ENCODE peak calls at places on chromosomes 4 and X, in five cellular contexts. One of them, this sample, is unnamed.

GRCh38 chr4:48223633-48224295 is 45.9 kb downstream of the TEC start:
- DNase-seq in SK-N-SH: no peak
- DNase-seq in neural progenitor cell: no peak
- DNase-seq in MM.1S: no peak
- DNase-seq in GM23248: no peak
- DNase-seq in this sample: no peak

GRCh38 chrX:57915680-57916079 is 5.4 kb upstream of the ZXDA start:
- DNase-seq in neural progenitor cell: no peak
- DNase-seq in MM.1S: no peak
- DNase-seq in SK-N-SH: no peak
- DNase-seq in GM23248: no peak
- DNase-seq in this sample: no peak

GRCh38 chr4:120156115-120156718 is 89.6 kb upstream of the MAD2L1 start:
- DNase-seq in SK-N-SH: peak; percentile 1
- DNase-seq in neural progenitor cell: peak; percentile 75
- DNase-seq in MM.1S: peak; percentile 81
- DNase-seq in GM23248: peak; percentile 60
- DNase-seq in this sample: peak; percentile 79

GRCh38 chrX:31233941-31234496 is 162.2 kb upstream of the FTHL17 start:
- DNase-seq in neural progenitor cell: peak; percentile 55
- DNase-seq in SK-N-SH: no peak
- DNase-seq in MM.1S: no peak
- DNase-seq in GM23248: no peak
- DNase-seq in this sample: no peak

GRCh38 chr4:16785800-16786527 is 112.5 kb downstream of the LDB2 start:
- DNase-seq in GM23248: peak; percentile 46
- DNase-seq in SK-N-SH: no peak
- DNase-seq in neural progenitor cell: peak; percentile 16
- DNase-seq in MM.1S: no peak
- DNase-seq in this sample: peak; percentile 8

GRCh38 chrX:7972586-7972985 is 45.4 kb upstream of the PNPLA4 start:
- DNase-seq in MM.1S: no peak
- DNase-seq in neural progenitor cell: no peak
- DNase-seq in SK-N-SH: no peak
- DNase-seq in GM23248: no peak
- DNase-seq in this sample: no peak

GRCh38 chrX:16282209-16282608 is 114.9 kb downstream of the MAGEB17 start:
- DNase-seq in GM23248: no peak
- DNase-seq in neural progenitor cell: no peak
- DNase-seq in MM.1S: no peak
- DNase-seq in SK-N-SH: no peak
- DNase-seq in this sample: no peak

GRCh38 chr4:40209401-40209800 is 12.6 kb downstream of the RHOH start:
- DNase-seq in MM.1S: no peak
- DNase-seq in GM23248: no peak
- DNase-seq in neural progenitor cell: no peak
- DNase-seq in SK-N-SH: no peak
- DNase-seq in this sample: no peak

GRCh38 chrX:13360146-13360545 is 40.3 kb upstream of the ATXN3L start:
- DNase-seq in neural progenitor cell: no peak
- DNase-seq in GM23248: no peak
- DNase-seq in SK-N-SH: no peak
- DNase-seq in MM.1S: peak; percentile 43
- DNase-seq in this sample: no peak

GRCh38 chrX:18887821-18888205 is 96.1 kb downstream of the PHKA2 start:
- DNase-seq in GM23248: no peak
- DNase-seq in SK-N-SH: no peak
- DNase-seq in MM.1S: no peak
- DNase-seq in neural progenitor cell: no peak
- DNase-seq in this sample: no peak

GRCh38 chr4:138392751-138393308 is 150.7 kb upstream of the SLC7A11 start:
- DNase-seq in MM.1S: no peak
- DNase-seq in GM23248: no peak
- DNase-seq in neural progenitor cell: no peak
- DNase-seq in SK-N-SH: no peak
- DNase-seq in this sample: no peak

GRCh38 chr4:142645478-142646108 is 200.5 kb downstream of the INPP4B start:
- DNase-seq in GM23248: no peak
- DNase-seq in MM.1S: peak; percentile 8
- DNase-seq in SK-N-SH: no peak
- DNase-seq in neural progenitor cell: no peak
- DNase-seq in this sample: no peak

GRCh38 chr4:73080789-73081188 is 11.3 kb upstream of the COX18 start:
- DNase-seq in SK-N-SH: peak; percentile 37
- DNase-seq in GM23248: peak; percentile 13
- DNase-seq in neural progenitor cell: no peak
- DNase-seq in MM.1S: no peak
- DNase-seq in this sample: no peak

GRCh38 chrX:69182818-69183375 is 17.6 kb upstream of the PJA1 start:
- DNase-seq in SK-N-SH: no peak
- DNase-seq in neural progenitor cell: no peak
- DNase-seq in GM23248: peak; percentile 16
- DNase-seq in MM.1S: no peak
- DNase-seq in this sample: no peak

GRCh38 chr4:39576268-39576667 is 49.0 kb upstream of the UGDH start:
- DNase-seq in GM23248: peak; percentile 29
- DNase-seq in MM.1S: no peak
- DNase-seq in SK-N-SH: no peak
- DNase-seq in neural progenitor cell: no peak
- DNase-seq in this sample: no peak

GRCh38 chr4:113790478-113790877 is 28.9 kb upstream of the CAMK2D start:
- DNase-seq in GM23248: no peak
- DNase-seq in SK-N-SH: no peak
- DNase-seq in MM.1S: no peak
- DNase-seq in neural progenitor cell: no peak
- DNase-seq in this sample: no peak

GRCh38 chrX:24395775-24396174 is 35.3 kb downstream of the SUPT20HL1 start:
- DNase-seq in MM.1S: peak; percentile 57
- DNase-seq in neural progenitor cell: peak; percentile 78
- DNase-seq in SK-N-SH: peak; percentile 54
- DNase-seq in GM23248: peak; percentile 80
- DNase-seq in this sample: peak; percentile 88

GRCh38 chrX:132491191-132491590 is 2.4 kb upstream of the MBNL3 start:
- DNase-seq in MM.1S: peak; percentile 63
- DNase-seq in neural progenitor cell: no peak
- DNase-seq in SK-N-SH: no peak
- DNase-seq in GM23248: no peak
- DNase-seq in this sample: peak; percentile 19

GRCh38 chrX:153775631-153776595 is 4.9 kb upstream of the SRPK3 start:
- DNase-seq in GM23248: no peak
- DNase-seq in MM.1S: no peak
- DNase-seq in SK-N-SH: peak; percentile 27
- DNase-seq in neural progenitor cell: no peak
- DNase-seq in this sample: no peak

GRCh38 chr4:186844059-186844681 is 120.5 kb upstream of the FAT1 start:
- DNase-seq in MM.1S: peak; percentile 18
- DNase-seq in GM23248: peak; percentile 71
- DNase-seq in neural progenitor cell: peak; percentile 86
- DNase-seq in SK-N-SH: no peak
- DNase-seq in this sample: peak; percentile 25

GRCh38 chr4:113169368-113169767 is 119.9 kb downstream of the ANK2 start:
- DNase-seq in SK-N-SH: no peak
- DNase-seq in MM.1S: no peak
- DNase-seq in GM23248: no peak
- DNase-seq in neural progenitor cell: peak; percentile 56
- DNase-seq in this sample: no peak

GRCh38 chr4:85953651-85954018 is 406.2 kb downstream of the MAPK10 start:
- DNase-seq in MM.1S: no peak
- DNase-seq in neural progenitor cell: no peak
- DNase-seq in SK-N-SH: no peak
- DNase-seq in GM23248: peak; percentile 88
- DNase-seq in this sample: peak; percentile 32

GRCh38 chrX:54921427-54922021 is 900 bp downstream of the TRO start:
- DNase-seq in MM.1S: peak; percentile 60
- DNase-seq in neural progenitor cell: peak; percentile 92
- DNase-seq in GM23248: peak; percentile 85
- DNase-seq in SK-N-SH: peak; percentile 83
- DNase-seq in this sample: peak; percentile 86

GRCh38 chr4:36337665-36338064 is 56.2 kb downstream of the DTHD1 start:
- DNase-seq in SK-N-SH: no peak
- DNase-seq in GM23248: no peak
- DNase-seq in neural progenitor cell: no peak
- DNase-seq in MM.1S: no peak
- DNase-seq in this sample: no peak

GRCh38 chr4:25914670-25915358 is 794 bp downstream of the SMIM20 start:
- DNase-seq in GM23248: peak; percentile 55
- DNase-seq in SK-N-SH: peak; percentile 28
- DNase-seq in MM.1S: no peak
- DNase-seq in neural progenitor cell: no peak
- DNase-seq in this sample: no peak

GRCh38 chr4:173076903-173077629 is 91.5 kb upstream of the GALNT7 start:
- DNase-seq in MM.1S: no peak
- DNase-seq in neural progenitor cell: no peak
- DNase-seq in GM23248: peak; percentile 16
- DNase-seq in SK-N-SH: no peak
- DNase-seq in this sample: no peak

GRCh38 chr4:7326306-7326692 is 108.4 kb downstream of the PSAPL1 start:
- DNase-seq in MM.1S: no peak
- DNase-seq in SK-N-SH: no peak
- DNase-seq in GM23248: no peak
- DNase-seq in neural progenitor cell: no peak
- DNase-seq in this sample: no peak

GRCh38 chrX:140860718-140861117 is 141.7 kb upstream of the SPANXB1 start:
- DNase-seq in MM.1S: no peak
- DNase-seq in neural progenitor cell: no peak
- DNase-seq in SK-N-SH: no peak
- DNase-seq in GM23248: no peak
- DNase-seq in this sample: no peak

GRCh38 chrX:123975180-123975579 is 13.7 kb downstream of the STAG2 start:
- DNase-seq in neural progenitor cell: no peak
- DNase-seq in GM23248: peak; percentile 65
- DNase-seq in SK-N-SH: no peak
- DNase-seq in MM.1S: no peak
- DNase-seq in this sample: no peak

DNA sequence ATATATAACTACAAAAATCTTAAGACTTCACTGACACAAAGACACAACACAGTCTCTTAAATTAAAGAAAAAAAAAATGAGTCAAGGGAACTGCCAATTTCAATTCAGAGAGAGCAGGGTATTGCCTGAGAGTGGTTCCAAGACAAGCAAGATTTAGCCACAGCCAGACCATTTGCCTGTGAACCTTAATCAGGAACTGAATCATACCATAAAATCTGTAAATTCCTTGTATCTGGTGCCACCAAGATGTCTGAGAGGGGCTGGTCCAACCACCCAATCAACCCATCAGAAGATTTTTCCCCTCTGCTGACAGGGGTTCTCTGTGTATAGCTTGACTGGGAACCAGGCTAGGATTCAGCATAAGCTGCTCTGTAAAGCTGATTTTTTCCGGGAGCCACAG is 159.2 kb downstream of the CPEB2 start:
- DNase-seq in SK-N-SH: no peak
- DNase-seq in GM23248: no peak
- DNase-seq in MM.1S: no peak
- DNase-seq in neural progenitor cell: no peak
- DNase-seq in this sample: no peak
- H3K4me3 ChIP-seq in SK-N-SH: no peak overlapping the region
- H3K4me3 ChIP-seq in GM23248: no peak overlapping the region
- H3K4me3 ChIP-seq in MM.1S: no peak overlapping the region
- H3K4me3 ChIP-seq in neural progenitor cell: no peak overlapping the region
- H3K4me3 ChIP-seq in this sample: no peak overlapping the region

DNA sequence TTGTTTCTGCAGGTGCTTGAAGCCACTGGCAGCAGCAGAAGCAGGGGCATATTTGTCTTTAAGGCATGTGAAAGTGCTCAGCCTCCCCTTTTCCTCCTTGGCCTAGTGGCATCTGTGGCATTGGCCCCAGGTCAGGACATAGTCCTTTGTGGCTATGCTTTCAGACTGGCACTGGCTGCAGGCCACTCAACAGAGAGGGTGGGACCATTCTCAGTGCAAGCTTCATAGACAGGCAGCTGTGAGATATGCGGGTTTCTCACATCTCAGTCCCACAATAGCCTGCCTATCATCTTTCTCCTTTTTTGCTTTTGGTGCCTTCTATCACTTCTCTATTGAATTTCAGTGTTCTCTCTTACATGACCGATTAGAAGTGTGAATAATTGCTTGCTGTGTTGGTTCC is 104.8 kb downstream of the ACTRT1 start:
- DNase-seq in SK-N-SH: no peak
- DNase-seq in MM.1S: no peak
- DNase-seq in neural progenitor cell: no peak
- DNase-seq in GM23248: no peak
- DNase-seq in this sample: no peak
- TF ChIP-seq EZH2phosphoT487 in SK-N-SH: no peak
- TF ChIP-seq EZH2phosphoT487 in MM.1S: no peak
- TF ChIP-seq EZH2phosphoT487 in neural progenitor cell: no peak
- TF ChIP-seq EZH2phosphoT487 in GM23248: no peak
- TF ChIP-seq EZH2phosphoT487 in this sample: no peak

DNA sequence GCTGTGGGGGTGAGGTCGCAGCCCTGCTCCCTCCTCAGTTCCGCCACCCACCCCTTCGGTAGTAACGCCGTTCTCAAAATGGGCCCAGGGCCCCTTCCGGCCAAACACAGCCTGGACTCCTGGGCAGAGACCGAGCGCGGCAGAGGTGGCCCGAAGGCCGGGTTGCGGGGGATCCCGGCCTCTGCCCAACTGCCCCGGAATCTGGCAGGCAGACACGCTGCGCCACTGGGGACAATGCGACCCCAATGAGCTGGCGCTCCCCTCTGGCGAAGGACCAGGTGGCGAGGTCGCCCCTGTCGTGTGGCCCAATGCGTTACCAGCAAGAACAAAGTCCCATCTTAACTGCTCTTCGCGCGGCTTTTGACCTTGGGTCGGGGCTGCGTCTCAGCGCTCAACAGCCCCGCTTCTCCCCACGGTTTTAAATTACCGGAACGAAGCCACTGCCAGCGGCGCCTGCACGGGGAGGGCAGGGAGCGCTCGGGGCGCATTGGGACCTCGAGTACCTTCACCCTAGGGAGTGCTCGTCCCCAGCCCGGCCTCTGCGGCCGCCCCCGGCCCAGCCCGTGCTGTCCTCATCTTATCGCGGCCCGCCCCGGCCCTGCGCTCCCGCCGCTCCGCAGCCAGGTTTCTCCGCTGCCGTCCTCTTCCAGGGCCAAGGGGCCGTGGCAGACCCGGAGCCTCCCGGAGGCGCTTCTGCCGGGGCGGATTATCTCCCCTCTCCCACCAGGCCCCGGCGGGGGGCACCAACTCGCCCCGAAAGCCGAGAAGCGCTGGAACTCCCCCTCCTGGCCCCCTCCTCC is 22.2 kb upstream of the HMX1 start:
- DNase-seq in SK-N-SH: no peak
- DNase-seq in GM23248: no peak
- DNase-seq in neural progenitor cell: peak; percentile 79
- DNase-seq in MM.1S: no peak
- DNase-seq in this sample: no peak
- H3K4me3 ChIP-seq in SK-N-SH: no peak overlapping the region
- H3K4me3 ChIP-seq in GM23248: no peak overlapping the region
- H3K4me3 ChIP-seq in neural progenitor cell: peak overlapping the region; percentile 39
- H3K4me3 ChIP-seq in MM.1S: no peak overlapping the region
- H3K4me3 ChIP-seq in this sample: no peak overlapping the region

DNA sequence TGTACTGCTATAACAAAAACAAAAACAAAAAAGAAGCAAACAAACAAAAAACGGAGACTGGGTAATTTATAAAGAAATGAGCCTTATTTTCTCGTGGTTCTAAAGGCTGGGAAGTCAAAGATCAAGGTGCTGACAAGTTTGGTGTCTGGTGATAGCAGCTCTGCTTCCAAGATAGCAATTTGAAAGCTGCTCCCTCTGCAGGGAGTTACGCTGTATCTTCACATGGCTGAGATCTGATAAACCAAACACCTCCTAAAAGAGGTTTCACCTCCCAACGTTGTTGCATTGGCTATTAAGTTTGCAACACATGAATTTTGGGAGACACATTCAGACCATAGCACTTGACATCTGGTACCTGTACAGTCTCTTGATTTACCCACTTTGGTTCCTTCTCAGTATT is 854.2 kb downstream of the CENPC start:
- DNase-seq in MM.1S: no peak
- DNase-seq in neural progenitor cell: peak; percentile 12
- DNase-seq in SK-N-SH: no peak
- DNase-seq in GM23248: no peak
- DNase-seq in this sample: no peak
- TF ChIP-seq EZH2phosphoT487 in MM.1S: no peak
- TF ChIP-seq EZH2phosphoT487 in neural progenitor cell: no peak
- TF ChIP-seq EZH2phosphoT487 in SK-N-SH: no peak
- TF ChIP-seq EZH2phosphoT487 in GM23248: no peak
- TF ChIP-seq EZH2phosphoT487 in this sample: no peak